ENCODE peak calls at places on chromosomes 12 and 14, in eight cellular contexts. Y is fibroblast of the aortic adventitia, U is Peyer's patch, K is vagina, Z is lung, N is HL-60, X is IMR-90, G is tibial artery. Q is an unnamed sample.
A peak's percentile ranks its signal among the peaks of the same experiment; 100 is the strongest.

GRCh38 chr14:69501362-69501964 is 16.9 kb downstream of the PLEKHD1 start:
- DNase-seq in U (no peak), N (no peak), Y (peak; percentile 42), G (peak; percentile 72), Z (no peak), K (no peak), X (peak; percentile 15), Q (no peak)

GRCh38 chr12:92078167-92079053 is 67.2 kb downstream of the BTG1 start:
- DNase-seq in Y (peak; percentile 100), G (no peak), K (no peak), U (no peak), X (peak; percentile 96), Z (no peak), N (no peak), Q (peak; percentile 99)

GRCh38 chr12:128682542-128683315 is 141.0 kb downstream of the SLC15A4 start:
- DNase-seq in X (no peak), Y (no peak), U (no peak), K (no peak), N (no peak), G (no peak), Z (no peak), Q (no peak)

GRCh38 chr12:57740656-57741412 is 2.3 kb upstream of the AGAP2 start:
- DNase-seq in Y (no peak), G (no peak), X (no peak), U (no peak), N (peak; percentile 84), Z (no peak), K (no peak), Q (no peak)

GRCh38 chr12:50933459-50934124 is 18.8 kb upstream of the HIGD1C start:
- DNase-seq in K (no peak), N (no peak), X (no peak), U (no peak), Y (peak; percentile 23), Z (no peak), G (no peak), Q (no peak)

GRCh38 chr12:53344487-53344823 is 8.3 kb upstream of the SP7 start:
- DNase-seq in N (no peak), K (no peak), Y (no peak), Z (no peak), U (no peak), X (no peak), G (no peak), Q (no peak)

GRCh38 chr12:94941440-94941862 is 62.0 kb downstream of the NDUFA12 start:
- DNase-seq in G (peak; percentile 67), K (no peak), N (no peak), Y (peak; percentile 82), Z (peak; percentile 29), X (peak; percentile 79), U (no peak), Q (peak; percentile 70)

GRCh38 chr14:70888151-70888499 is 19.1 kb upstream of the PCNX1 start:
- DNase-seq in X (no peak), Y (no peak), Z (no peak), K (no peak), U (no peak), G (no peak), N (no peak), Q (no peak)

GRCh38 chr12:52776435-52776834 is 710 bp downstream of the KRT76 start:
- DNase-seq in G (no peak), K (no peak), X (no peak), Z (no peak), U (no peak), Y (no peak), N (no peak), Q (no peak)

GRCh38 chr12:57498143-57498524 is 10.3 kb downstream of the MARS1 start:
- DNase-seq in U (no peak), Z (no peak), K (no peak), N (no peak), X (no peak), G (no peak), Y (no peak), Q (no peak)

GRCh38 chr12:105623337-105623736 is 292.8 kb downstream of the C12orf75 start:
- DNase-seq in N (no peak), K (no peak), X (no peak), U (no peak), Z (no peak), G (no peak), Y (no peak), Q (no peak)

GRCh38 chr12:105622220-105622619 is 291.7 kb downstream of the C12orf75 start:
- DNase-seq in U (no peak), Y (no peak), G (no peak), N (no peak), K (no peak), X (no peak), Z (no peak), Q (no peak)

GRCh38 chr12:105622846-105623245 is 292.4 kb downstream of the C12orf75 start:
- DNase-seq in N (no peak), G (no peak), Y (no peak), X (no peak), K (no peak), Z (no peak), U (no peak), Q (no peak)

GRCh38 chr12:105626653-105627052 is 296.2 kb downstream of the C12orf75 start:
- DNase-seq in Y (no peak), K (no peak), Z (no peak), X (no peak), U (no peak), G (no peak), N (no peak), Q (no peak)
- H3K4me3 ChIP-seq in Y (no peak overlapping the region), K (no peak overlapping the region), Z (no peak overlapping the region), X (no peak overlapping the region), U (no peak overlapping the region), G (no peak overlapping the region), N (no peak overlapping the region), Q (no peak overlapping the region)

DNA sequence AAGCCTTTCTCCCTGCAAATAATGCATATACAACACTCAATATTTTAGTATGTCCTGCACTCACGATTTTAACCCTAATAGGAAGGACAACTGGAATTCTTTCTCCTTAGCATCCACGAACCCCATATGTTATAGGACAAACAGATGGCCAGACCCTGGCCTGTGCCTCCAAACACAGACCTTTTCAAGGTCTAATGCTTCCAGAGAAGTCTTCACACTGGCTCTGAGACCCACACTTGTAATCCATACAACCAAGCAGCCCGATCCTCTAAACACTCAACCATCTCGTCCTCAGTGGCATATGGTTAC is 569 bp downstream of the SLC2A3 start:
- DNase-seq in K (no peak), X (no peak), Z (no peak), U (no peak), G (no peak), Y (no peak), N (no peak), Q (no peak)
- H3K4me3 ChIP-seq in K (peak overlapping the region; percentile 61), X (peak overlapping the region; percentile 97), Z (peak overlapping the region; percentile 89), U (peak overlapping the region; percentile 57), G (peak overlapping the region; percentile 59), Y (peak overlapping the region; percentile 93), N (peak overlapping the region; percentile 55), Q (peak overlapping the region; percentile 57)

GRCh38 chr14:60655114-60655897 is 6.0 kb upstream of the SIX1 start:
- DNase-seq in G (no peak), U (no peak), Y (no peak), Z (no peak), K (no peak), N (no peak), X (no peak), Q (no peak)

GRCh38 chr14:60654303-60654925 is 5.1 kb upstream of the SIX1 start:
- DNase-seq in X (peak; percentile 76), N (no peak), G (no peak), U (no peak), Z (no peak), K (no peak), Y (peak; percentile 54), Q (no peak)

GRCh38 chr14:60656755-60657608 is 7.7 kb upstream of the SIX1 start:
- DNase-seq in Y (peak; percentile 59), U (peak; percentile 56), Z (no peak), N (peak; percentile 49), K (no peak), X (peak; percentile 73), G (peak; percentile 75), Q (no peak)

GRCh38 chr14:60657609-60657983 is 8.3 kb upstream of the SIX1 start:
- DNase-seq in U (peak; percentile 44), Z (no peak), G (no peak), N (no peak), Y (no peak), K (no peak), X (no peak), Q (no peak)

DNA sequence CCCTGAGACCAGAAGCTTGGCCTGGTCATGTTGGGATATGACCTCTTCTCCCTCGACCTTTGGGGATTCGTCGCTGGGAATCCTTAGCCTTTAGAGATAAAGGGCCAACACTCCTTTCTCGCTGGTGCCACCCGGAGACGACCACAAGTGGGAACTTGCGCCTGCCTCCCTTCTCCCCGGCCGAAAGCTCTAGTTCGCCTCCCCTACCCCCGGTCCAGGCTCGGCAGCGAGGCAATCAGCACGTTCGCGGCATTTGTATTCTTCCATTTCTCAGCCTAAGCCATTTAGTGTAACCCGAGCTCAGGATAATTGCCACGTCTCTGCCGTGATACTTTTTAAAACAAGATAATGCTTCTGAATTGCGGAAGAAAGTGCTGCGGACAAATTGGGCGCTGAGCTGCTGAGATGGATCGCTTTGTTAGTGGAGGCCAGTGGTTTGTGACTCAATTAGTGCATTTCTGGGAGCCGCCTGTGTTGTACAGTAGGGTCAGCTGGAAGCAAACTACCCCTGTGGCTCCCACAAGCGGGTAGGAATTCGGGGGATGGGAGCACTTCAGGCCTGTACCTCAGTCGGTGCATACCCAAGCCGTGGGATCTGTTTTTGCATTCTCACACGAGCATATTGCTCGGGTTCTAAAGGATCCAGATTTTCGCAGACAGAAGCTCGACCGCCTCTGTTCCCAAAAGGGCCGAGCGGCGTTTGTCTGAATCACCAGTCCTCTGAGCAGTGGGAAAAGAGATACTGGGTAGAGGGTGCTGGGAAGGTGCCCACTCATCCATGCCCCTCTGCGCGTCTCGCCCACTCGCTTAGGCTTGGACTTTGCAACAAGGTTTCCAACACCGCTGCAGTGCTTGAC is 6.8 kb upstream of the SIX1 start:
- DNase-seq in G (no peak), U (peak; percentile 43), Y (no peak), K (no peak), N (no peak), X (peak; percentile 25), Z (no peak), Q (no peak)
- H3K4me3 ChIP-seq in G (peak overlapping the region; percentile 78), U (peak overlapping the region; percentile 59), Y (no peak overlapping the region), K (no peak overlapping the region), N (peak overlapping the region; percentile 75), X (no peak overlapping the region), Z (peak overlapping the region; percentile 5), Q (no peak overlapping the region)

GRCh38 chr12:58914457-58914856 is 5.8 kb downstream of the LRIG3 start:
- DNase-seq in X (no peak), Z (no peak), N (no peak), G (no peak), U (no peak), Y (no peak), K (no peak), Q (no peak)

GRCh38 chr12:58917699-58918334 is 2.5 kb downstream of the LRIG3 start:
- DNase-seq in N (no peak), K (no peak), Y (no peak), X (no peak), Z (no peak), G (no peak), U (no peak), Q (no peak)

GRCh38 chr12:58916891-58917570 is 3.3 kb downstream of the LRIG3 start:
- DNase-seq in U (no peak), N (no peak), G (no peak), X (peak; percentile 63), Z (no peak), Y (peak; percentile 77), K (no peak), Q (peak; percentile 31)

GRCh38 chr12:58915634-58916033 is 4.7 kb downstream of the LRIG3 start:
- DNase-seq in Y (peak; percentile 87), N (no peak), U (no peak), G (peak; percentile 70), K (no peak), X (peak; percentile 71), Z (no peak), Q (peak; percentile 63)

GRCh38 chr12:58916153-58916709 is 4.1 kb downstream of the LRIG3 start:
- DNase-seq in X (no peak), U (no peak), Z (no peak), N (no peak), Y (no peak), K (no peak), G (no peak), Q (no peak)
- H3K4me3 ChIP-seq in X (no peak overlapping the region), U (peak overlapping the region; percentile 85), Z (no peak overlapping the region), N (no peak overlapping the region), Y (peak overlapping the region; percentile 94), K (peak overlapping the region; percentile 98), G (peak overlapping the region; percentile 96), Q (no peak overlapping the region)

Q was measured in AG09309.